ENCODE peak calls at places on chromosomes 5 and 9, in five cellular contexts. A is cardiac muscle cell, G is Panc1, R is lower lobe of right lung, U is tibial artery. Z is an unnamed sample.

GRCh38 chr5:180643191-180643851 is 6.1 kb downstream of the FLT4 start:
- DNase-seq in R (no peak), U (peak), A (no peak), G (no peak), Z (no peak)

GRCh38 chr9:90642570-90643539 is at the start of gene DIRAS2:
- DNase-seq in G (no peak), U (peak), R (peak), A (peak), Z (no peak)

GRCh38 chr5:109900911-109901627 is 211.3 kb downstream of the MAN2A1 start:
- DNase-seq in A (no peak), R (no peak), G (no peak), U (no peak), Z (no peak)

GRCh38 chr5:152331718-152332117 is 73.4 kb downstream of the NMUR2 start:
- DNase-seq in A (no peak), U (no peak), R (no peak), G (no peak), Z (no peak)

GRCh38 chr5:34585601-34586104 is 70.5 kb upstream of the RAI14 start:
- DNase-seq in A (peak), R (no peak), U (no peak), G (peak), Z (no peak)

GRCh38 chr5:35488055-35488454 is 129.6 kb upstream of the SPEF2 start:
- DNase-seq in R (no peak), U (no peak), A (no peak), G (no peak), Z (no peak)

GRCh38 chr5:151085517-151086031 is 4.7 kb upstream of the TNIP1 start:
- DNase-seq in A (peak), U (no peak), G (no peak), R (peak), Z (no peak)

GRCh38 chr5:149679876-149680809 is 50.0 kb upstream of the PPARGC1B start:
- DNase-seq in A (no peak), U (no peak), G (no peak), R (no peak), Z (no peak)

GRCh38 chr5:88268414-88269184 is at the start of gene TMEM161B:
- DNase-seq in A (peak), U (peak), G (peak), R (peak), Z (peak)

GRCh38 chr9:127336708-127337352 is 60.1 kb upstream of the SLC2A8 start:
- DNase-seq in G (peak), A (peak), U (peak), R (no peak), Z (peak)

GRCh38 chr9:88833946-88834345 is 157.3 kb upstream of the S1PR3 start:
- DNase-seq in A (no peak), R (no peak), U (no peak), G (no peak), Z (no peak)

GRCh38 chr9:8850916-8851315 is 1051.3 kb upstream of the DMAC1 start:
- DNase-seq in R (no peak), G (no peak), U (no peak), A (no peak), Z (no peak)

GRCh38 chr5:17411436-17411835 is 86.6 kb upstream of the TAF11L2 start:
- DNase-seq in G (no peak), U (no peak), A (peak), R (no peak), Z (no peak)

GRCh38 chr5:179612577-179613459 is 10.7 kb downstream of the HNRNPH1 start:
- DNase-seq in R (no peak), G (no peak), A (no peak), U (peak), Z (no peak)

GRCh38 chr5:138502121-138502520 is 36.8 kb downstream of the EGR1 start:
- DNase-seq in U (no peak), R (no peak), A (no peak), G (no peak), Z (no peak)
- H3K27ac ChIP-seq in U (no peak), R (no peak), A (no peak), G (no peak), Z (no peak)

GRCh38 chr5:130109152-130109551 is 204.9 kb downstream of the CHSY3 start:
- DNase-seq in A (peak), G (no peak), U (no peak), R (no peak), Z (no peak)
- TF ChIP-seq CTCF in A (peak), G (peak), U (peak), R (peak), Z (peak)

GRCh38 chr5:52854949-52855348 is 67.2 kb downstream of the ITGA1 start:
- DNase-seq in U (no peak), A (no peak), R (no peak), G (no peak), Z (no peak)
- H3K4me3 ChIP-seq in U (no peak), A (no peak), R (no peak), G (no peak), Z (no peak)

GRCh38 chr9:24487946-24488345 is 57.8 kb downstream of the IZUMO3 start:
- DNase-seq in A (no peak), R (no peak), U (no peak), G (no peak), Z (no peak)
- H3K27ac ChIP-seq in A (no peak), R (no peak), U (no peak), G (no peak), Z (no peak)

DNA sequence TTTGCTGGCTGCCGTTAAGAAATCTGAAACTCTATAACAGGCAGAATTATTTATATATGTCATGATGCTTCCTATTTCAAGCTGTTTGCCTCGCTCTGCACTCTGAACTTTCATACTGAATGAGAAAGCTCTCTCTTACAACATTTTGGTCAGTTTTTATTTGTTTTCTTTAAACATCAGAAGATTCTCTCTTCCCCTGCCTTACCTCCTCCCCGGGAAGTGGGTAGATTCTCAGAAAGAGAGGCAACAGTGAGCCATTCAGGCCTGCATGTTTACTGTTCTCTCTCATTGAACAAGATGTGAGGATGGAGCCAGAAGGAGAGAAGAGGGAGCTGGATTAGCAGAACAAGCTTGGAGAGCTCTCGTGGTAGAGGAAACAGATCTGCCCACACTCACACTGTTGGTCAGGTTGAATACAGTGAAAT is 144.6 kb downstream of the ARHGEF28 start:
- DNase-seq in U (no peak), R (no peak), G (no peak), A (no peak), Z (no peak)
- TF ChIP-seq CTCF in U (no peak), R (no peak), G (no peak), A (no peak), Z (no peak)

DNA sequence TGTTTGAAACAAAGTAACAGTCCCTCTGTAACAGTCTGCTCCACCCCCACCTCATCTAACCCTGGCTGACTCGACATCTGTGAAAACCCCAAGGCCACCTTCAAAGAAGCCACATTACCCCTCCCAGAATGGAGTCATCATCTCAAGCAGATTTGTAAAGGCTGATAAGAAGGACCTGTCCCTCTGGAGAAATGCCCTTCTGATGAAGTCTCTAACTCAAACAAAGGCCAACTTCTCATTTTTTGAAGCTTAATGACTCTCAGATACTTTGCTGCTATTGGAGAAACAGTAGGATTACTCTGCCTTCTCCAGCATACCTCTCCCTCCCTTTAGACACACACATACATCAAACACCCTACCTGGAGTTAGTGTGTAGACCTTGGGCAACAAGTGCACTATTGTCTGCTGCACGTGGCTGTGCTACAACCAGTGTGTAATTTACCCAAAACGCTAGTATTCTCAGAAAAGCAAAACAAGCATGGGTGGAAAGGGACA is 5.3 kb upstream of the SUSD1 start:
- DNase-seq in A (no peak), G (no peak), U (no peak), R (no peak), Z (no peak)
- H3K4me3 ChIP-seq in A (no peak), G (no peak), U (no peak), R (no peak), Z (no peak)

GRCh38 chr9:96186601-96187011 is 115.4 kb downstream of the HSD17B3 start:
- DNase-seq in A (peak), U (no peak), G (no peak), R (peak), Z (no peak)
- H3K27ac ChIP-seq in A (no peak), U (no peak), G (no peak), R (peak), Z (no peak)

GRCh38 chr9:99824378-99825157 is 2.9 kb downstream of the NR4A3 start:
- DNase-seq in A (peak), R (peak), U (no peak), G (no peak), Z (peak)
- TF ChIP-seq CTCF in A (peak), R (peak), U (peak), G (peak), Z (peak)

Z was measured in coronary artery.